ENCODE peak calls at places on chromosomes 16 and 17, in five cellular contexts. One of them, this sample, is unnamed. For H3K4me1, the result is how much of the 10 kb centered on the place peaks cover.

GRCh38 chr16:70694088-70694487 is 8.2 kb upstream of the MTSS2 start:
- DNase-seq in IMR-90: peak
- DNase-seq in kidney: no peak
- DNase-seq in ovary: no peak
- DNase-seq in colonic mucosa: no peak
- DNase-seq in this sample: no peak

GRCh38 chr16:17343729-17344128 is 127.0 kb downstream of the XYLT1 start:
- DNase-seq in IMR-90: no peak
- DNase-seq in ovary: no peak
- DNase-seq in colonic mucosa: no peak
- DNase-seq in kidney: no peak
- DNase-seq in this sample: no peak

GRCh38 chr16:89623511-89624232 is 10.2 kb downstream of the DPEP1 start:
- DNase-seq in ovary: no peak
- DNase-seq in IMR-90: no peak
- DNase-seq in kidney: no peak
- DNase-seq in colonic mucosa: no peak
- DNase-seq in this sample: no peak

GRCh38 chr17:7304179-7304578 is 3.2 kb upstream of the EIF5A start:
- DNase-seq in kidney: no peak
- DNase-seq in ovary: no peak
- DNase-seq in colonic mucosa: no peak
- DNase-seq in IMR-90: no peak
- DNase-seq in this sample: no peak

GRCh38 chr16:17568239-17568638 is 97.5 kb upstream of the XYLT1 start:
- DNase-seq in ovary: no peak
- DNase-seq in colonic mucosa: no peak
- DNase-seq in kidney: no peak
- DNase-seq in IMR-90: no peak
- DNase-seq in this sample: no peak

GRCh38 chr17:64573214-64573613 is 66.4 kb downstream of the CEP95 start:
- DNase-seq in colonic mucosa: no peak
- DNase-seq in ovary: no peak
- DNase-seq in IMR-90: no peak
- DNase-seq in kidney: no peak
- DNase-seq in this sample: no peak

GRCh38 chr16:2756288-2757015 is 4.0 kb downstream of the SRRM2 start:
- DNase-seq in IMR-90: no peak
- DNase-seq in ovary: no peak
- DNase-seq in kidney: peak
- DNase-seq in colonic mucosa: no peak
- DNase-seq in this sample: no peak

GRCh38 chr17:28717578-28718316 is at the start of gene RAB34:
- DNase-seq in IMR-90: peak
- DNase-seq in ovary: peak
- DNase-seq in colonic mucosa: peak
- DNase-seq in kidney: peak
- DNase-seq in this sample: peak

GRCh38 chr16:78925071-78925714 is 675.3 kb downstream of the MAF start:
- DNase-seq in IMR-90: no peak
- DNase-seq in kidney: no peak
- DNase-seq in colonic mucosa: peak
- DNase-seq in ovary: no peak
- DNase-seq in this sample: no peak

GRCh38 chr16:87853411-87854052 is 15.8 kb downstream of the SLC7A5 start:
- DNase-seq in kidney: peak
- DNase-seq in colonic mucosa: peak
- DNase-seq in IMR-90: peak
- DNase-seq in ovary: peak
- DNase-seq in this sample: peak

GRCh38 chr17:13273744-13274295 is 256.0 kb upstream of the ELAC2 start:
- DNase-seq in IMR-90: peak
- DNase-seq in kidney: no peak
- DNase-seq in ovary: no peak
- DNase-seq in colonic mucosa: no peak
- DNase-seq in this sample: no peak

GRCh38 chr16:25219070-25219737 is 2.5 kb downstream of the AQP8 start:
- DNase-seq in kidney: no peak
- DNase-seq in IMR-90: no peak
- DNase-seq in colonic mucosa: no peak
- DNase-seq in ovary: no peak
- DNase-seq in this sample: no peak

GRCh38 chr16:80323187-80323807 is 217.5 kb upstream of the DYNLRB2 start:
- DNase-seq in kidney: no peak
- DNase-seq in IMR-90: no peak
- DNase-seq in ovary: no peak
- DNase-seq in colonic mucosa: no peak
- DNase-seq in this sample: no peak

GRCh38 chr16:80852261-80852872 is 48.0 kb upstream of the CDYL2 start:
- DNase-seq in IMR-90: peak
- DNase-seq in kidney: no peak
- DNase-seq in colonic mucosa: peak
- DNase-seq in ovary: no peak
- DNase-seq in this sample: no peak

GRCh38 chr17:74430706-74431567 is 951 bp upstream of the GPRC5C start:
- DNase-seq in ovary: peak
- DNase-seq in colonic mucosa: peak
- DNase-seq in IMR-90: peak
- DNase-seq in kidney: peak
- DNase-seq in this sample: peak

GRCh38 chr16:74225278-74225677 is 71.3 kb upstream of the PSMD7 start:
- DNase-seq in ovary: no peak
- DNase-seq in kidney: no peak
- DNase-seq in colonic mucosa: no peak
- DNase-seq in IMR-90: peak
- DNase-seq in this sample: no peak

GRCh38 chr16:11314309-11314894 is 30.9 kb upstream of the RMI2 start:
- DNase-seq in kidney: no peak
- DNase-seq in ovary: no peak
- DNase-seq in colonic mucosa: no peak
- DNase-seq in IMR-90: no peak
- DNase-seq in this sample: no peak

GRCh38 chr16:28183930-28184329 is 27.8 kb downstream of the XPO6 start:
- DNase-seq in kidney: no peak
- DNase-seq in IMR-90: no peak
- DNase-seq in ovary: no peak
- DNase-seq in colonic mucosa: no peak
- DNase-seq in this sample: no peak

GRCh38 chr17:9414471-9414870 is 161.1 kb downstream of the STX8 start:
- DNase-seq in ovary: no peak
- DNase-seq in colonic mucosa: no peak
- DNase-seq in kidney: no peak
- DNase-seq in IMR-90: no peak
- DNase-seq in this sample: no peak

GRCh38 chr17:70091681-70092080 is 16.7 kb downstream of the KCNJ16 start:
- DNase-seq in kidney: no peak
- DNase-seq in colonic mucosa: no peak
- DNase-seq in ovary: no peak
- DNase-seq in IMR-90: peak
- DNase-seq in this sample: no peak

GRCh38 chr16:57000271-57001025 is 11.1 kb downstream of the NLRC5 start:
- DNase-seq in colonic mucosa: no peak
- DNase-seq in IMR-90: peak
- DNase-seq in ovary: peak
- DNase-seq in kidney: peak
- DNase-seq in this sample: peak

GRCh38 chr17:752620-753219 is 656 bp upstream of the GEMIN4 start:
- DNase-seq in colonic mucosa: peak
- DNase-seq in kidney: peak
- DNase-seq in IMR-90: peak
- DNase-seq in ovary: peak
- DNase-seq in this sample: peak

GRCh38 chr16:89864421-89864820 is 9.0 kb upstream of the TCF25 start:
- DNase-seq in ovary: no peak
- DNase-seq in kidney: no peak
- DNase-seq in colonic mucosa: no peak
- DNase-seq in IMR-90: peak
- DNase-seq in this sample: no peak

GRCh38 chr17:55264273-55264639 is 504 bp upstream of the HLF start:
- DNase-seq in ovary: peak
- DNase-seq in IMR-90: no peak
- DNase-seq in kidney: no peak
- DNase-seq in colonic mucosa: no peak
- DNase-seq in this sample: no peak

GRCh38 chr16:19348578-19349315 is 63.2 kb downstream of the CLEC19A start:
- DNase-seq in ovary: no peak
- DNase-seq in colonic mucosa: no peak
- DNase-seq in kidney: no peak
- DNase-seq in IMR-90: no peak
- DNase-seq in this sample: no peak

GRCh38 chr17:7445011-7445927 is at the start of gene CHRNB1:
- DNase-seq in colonic mucosa: peak
- DNase-seq in kidney: peak
- DNase-seq in ovary: peak
- DNase-seq in IMR-90: peak
- DNase-seq in this sample: peak

GRCh38 chr17:34852141-34852540 is 109.1 kb downstream of the CCT6B start:
- DNase-seq in ovary: no peak
- DNase-seq in kidney: no peak
- DNase-seq in colonic mucosa: no peak
- DNase-seq in IMR-90: no peak
- DNase-seq in this sample: no peak

GRCh38 chr16:30725465-30725792 is 22.8 kb upstream of the PHKG2 start:
- DNase-seq in ovary: no peak
- DNase-seq in IMR-90: no peak
- DNase-seq in colonic mucosa: no peak
- DNase-seq in kidney: no peak
- DNase-seq in this sample: no peak

GRCh38 chr16:68264128-68265077 is at the start of gene SLC7A6:
- DNase-seq in IMR-90: peak
- DNase-seq in kidney: peak
- DNase-seq in colonic mucosa: peak
- DNase-seq in ovary: peak
- DNase-seq in this sample: peak

GRCh38 chr16:56246051-56246817 is 54.9 kb downstream of the GNAO1 start:
- DNase-seq in kidney: peak
- DNase-seq in colonic mucosa: no peak
- DNase-seq in IMR-90: peak
- DNase-seq in ovary: no peak
- DNase-seq in this sample: no peak

GRCh38 chr17:7383742-7384488 is 3.0 kb downstream of the TNK1 start:
- DNase-seq in IMR-90: peak
- DNase-seq in colonic mucosa: no peak
- DNase-seq in ovary: peak
- DNase-seq in kidney: peak
- DNase-seq in this sample: no peak

GRCh38 chr16:49527621-49528020 is 154.0 kb downstream of the C16orf78 start:
- DNase-seq in kidney: peak
- DNase-seq in ovary: peak
- DNase-seq in IMR-90: no peak
- DNase-seq in colonic mucosa: peak
- DNase-seq in this sample: no peak

GRCh38 chr16:49521706-49522325 is 148.2 kb downstream of the C16orf78 start:
- DNase-seq in kidney: peak
- DNase-seq in ovary: no peak
- DNase-seq in IMR-90: no peak
- DNase-seq in colonic mucosa: no peak
- DNase-seq in this sample: no peak

GRCh38 chr16:49523435-49524159 is 150.0 kb downstream of the C16orf78 start:
- DNase-seq in kidney: peak
- DNase-seq in ovary: no peak
- DNase-seq in IMR-90: no peak
- DNase-seq in colonic mucosa: no peak
- DNase-seq in this sample: no peak

GRCh38 chr16:49526966-49527365 is 153.4 kb downstream of the C16orf78 start:
- DNase-seq in kidney: no peak
- DNase-seq in ovary: no peak
- DNase-seq in colonic mucosa: no peak
- DNase-seq in IMR-90: no peak
- DNase-seq in this sample: no peak

DNA sequence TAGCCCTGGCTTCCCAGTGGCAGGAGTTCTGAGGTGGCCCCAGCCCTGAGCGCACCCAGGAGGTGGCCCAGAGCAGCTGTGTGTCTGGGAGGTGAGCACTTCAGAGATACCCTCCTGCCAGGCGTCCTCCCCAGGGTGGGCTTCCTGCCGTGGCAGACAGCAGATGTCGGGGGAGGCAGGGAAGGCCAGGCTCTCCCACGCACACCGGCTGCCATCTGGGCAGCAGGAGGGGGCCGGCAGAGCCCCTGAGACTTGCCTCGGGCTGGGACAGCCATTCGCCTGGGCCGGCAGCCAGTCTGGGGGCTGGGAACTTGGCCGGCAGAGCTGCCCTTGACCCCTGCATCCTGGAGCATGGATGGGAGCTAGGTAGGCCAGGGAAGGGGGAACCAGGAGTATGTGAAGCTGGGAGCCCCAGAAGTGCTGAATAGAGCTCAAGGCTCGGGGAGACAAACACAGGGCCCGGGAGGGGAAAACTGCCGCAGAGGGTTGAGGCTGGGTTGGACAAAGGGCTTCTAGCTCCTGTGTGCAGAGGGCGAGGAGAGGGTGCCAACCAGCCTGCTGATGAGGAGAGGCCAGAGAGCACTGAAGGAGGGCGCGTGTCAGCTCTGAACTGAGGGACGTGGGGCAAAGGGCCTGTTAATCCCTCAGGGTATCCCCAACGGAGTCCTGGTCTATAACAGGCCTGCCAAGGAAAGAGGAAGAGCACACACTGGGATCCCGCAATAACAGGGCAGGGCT is 151.1 kb downstream of the C16orf78 start:
- DNase-seq in kidney: peak
- DNase-seq in colonic mucosa: no peak
- DNase-seq in ovary: no peak
- DNase-seq in IMR-90: no peak
- DNase-seq in this sample: no peak
- H3K27ac ChIP-seq in kidney: no peak
- H3K27ac ChIP-seq in colonic mucosa: no peak
- H3K27ac ChIP-seq in ovary: peak
- H3K27ac ChIP-seq in IMR-90: no peak
- H3K27ac ChIP-seq in this sample: no peak

GRCh38 chr17:80460286-80460881 is 16.0 kb downstream of the NPTX1 start:
- DNase-seq in IMR-90: no peak
- DNase-seq in colonic mucosa: no peak
- DNase-seq in ovary: no peak
- DNase-seq in kidney: no peak
- DNase-seq in this sample: no peak
- H3K4me3 ChIP-seq in IMR-90: no peak
- H3K4me3 ChIP-seq in colonic mucosa: no peak
- H3K4me3 ChIP-seq in ovary: no peak
- H3K4me3 ChIP-seq in kidney: no peak
- H3K4me3 ChIP-seq in this sample: no peak

GRCh38 chr17:36597866-36598777 is 3.3 kb upstream of the MRM1 start:
- DNase-seq in kidney: no peak
- DNase-seq in colonic mucosa: no peak
- DNase-seq in ovary: no peak
- DNase-seq in IMR-90: no peak
- DNase-seq in this sample: no peak
- H3K4me1 ChIP-seq in kidney: under half
- H3K4me1 ChIP-seq in colonic mucosa: under half
- H3K4me1 ChIP-seq in ovary: under half
- H3K4me1 ChIP-seq in IMR-90: under half
- H3K4me1 ChIP-seq in this sample: under half

DNA sequence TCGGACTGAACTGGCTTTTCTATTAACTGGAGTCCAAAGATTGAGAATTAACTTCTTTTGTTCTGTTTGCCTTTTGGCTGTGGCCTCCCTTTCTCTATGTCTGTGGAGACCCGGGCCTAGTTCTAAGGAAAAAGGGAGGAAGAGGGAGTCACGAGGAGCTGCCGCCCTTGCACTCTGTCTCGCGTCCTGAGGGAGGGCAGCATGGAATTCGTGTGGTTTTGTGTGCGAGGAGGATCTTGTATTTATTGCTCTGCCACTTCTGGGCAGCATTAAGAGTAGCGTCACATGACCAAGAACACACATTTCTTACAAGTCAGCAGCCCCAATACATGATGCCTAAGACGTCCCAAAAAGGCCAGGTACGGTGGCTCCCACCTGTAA is 23.6 kb downstream of the METTL22 start:
- DNase-seq in ovary: no peak
- DNase-seq in IMR-90: no peak
- DNase-seq in colonic mucosa: no peak
- DNase-seq in kidney: no peak
- DNase-seq in this sample: no peak
- H3K27ac ChIP-seq in ovary: no peak
- H3K27ac ChIP-seq in IMR-90: no peak
- H3K27ac ChIP-seq in colonic mucosa: no peak
- H3K27ac ChIP-seq in kidney: no peak
- H3K27ac ChIP-seq in this sample: no peak

This sample was measured in right atrium auricular region.